ENCODE peak calls at places on chromosomes 5 and 9, in five cellular contexts. One of them, this sample, is unnamed. For H3K4me1 and H3K27me3, the result is how much of the 10 kb centered on the place peaks cover.

GRCh38 chr5:125276121-125276520 is 529.7 kb upstream of the ZNF608 start:
- DNase-seq in SK-N-SH: no peak
- DNase-seq in lower lobe of right lung: no peak
- DNase-seq in upper lobe of left lung: no peak
- DNase-seq in thyroid gland: no peak
- DNase-seq in this sample: no peak

GRCh38 chr9:33270146-33270545 is 5.3 kb downstream of the CHMP5 start:
- DNase-seq in SK-N-SH: no peak
- DNase-seq in lower lobe of right lung: no peak
- DNase-seq in upper lobe of left lung: no peak
- DNase-seq in thyroid gland: no peak
- DNase-seq in this sample: no peak

GRCh38 chr5:142866563-142867275 is 96.5 kb downstream of the ARHGAP26 start:
- DNase-seq in SK-N-SH: peak
- DNase-seq in lower lobe of right lung: no peak
- DNase-seq in upper lobe of left lung: peak
- DNase-seq in thyroid gland: peak
- DNase-seq in this sample: peak

GRCh38 chr9:134391319-134392231 is 65.3 kb downstream of the RXRA start:
- DNase-seq in SK-N-SH: no peak
- DNase-seq in lower lobe of right lung: no peak
- DNase-seq in upper lobe of left lung: no peak
- DNase-seq in thyroid gland: no peak
- DNase-seq in this sample: no peak

GRCh38 chr5:151587796-151588606 is 3.1 kb downstream of the FAT2 start:
- DNase-seq in SK-N-SH: no peak
- DNase-seq in lower lobe of right lung: no peak
- DNase-seq in upper lobe of left lung: no peak
- DNase-seq in thyroid gland: no peak
- DNase-seq in this sample: no peak

GRCh38 chr9:114604974-114605373 is 6.1 kb upstream of the TMEM268 start:
- DNase-seq in SK-N-SH: no peak
- DNase-seq in lower lobe of right lung: no peak
- DNase-seq in upper lobe of left lung: no peak
- DNase-seq in thyroid gland: no peak
- DNase-seq in this sample: no peak

GRCh38 chr9:129635099-129635803 is 6.7 kb downstream of the ASB6 start:
- DNase-seq in SK-N-SH: no peak
- DNase-seq in lower lobe of right lung: no peak
- DNase-seq in upper lobe of left lung: no peak
- DNase-seq in thyroid gland: no peak
- DNase-seq in this sample: no peak

GRCh38 chr9:110261631-110262030 is 5.3 kb upstream of the TXN start:
- DNase-seq in SK-N-SH: no peak
- DNase-seq in lower lobe of right lung: no peak
- DNase-seq in upper lobe of left lung: no peak
- DNase-seq in thyroid gland: no peak
- DNase-seq in this sample: no peak

GRCh38 chr5:142034994-142035393 is 22.2 kb upstream of the GNPDA1 start:
- DNase-seq in SK-N-SH: no peak
- DNase-seq in lower lobe of right lung: no peak
- DNase-seq in upper lobe of left lung: no peak
- DNase-seq in thyroid gland: no peak
- DNase-seq in this sample: no peak

GRCh38 chr5:37792976-37793328 is 46.9 kb downstream of the GDNF start:
- DNase-seq in SK-N-SH: no peak
- DNase-seq in lower lobe of right lung: no peak
- DNase-seq in upper lobe of left lung: no peak
- DNase-seq in thyroid gland: no peak
- DNase-seq in this sample: no peak

GRCh38 chr9:84271887-84272556 is 68.5 kb downstream of the SLC28A3 start:
- DNase-seq in SK-N-SH: no peak
- DNase-seq in lower lobe of right lung: no peak
- DNase-seq in upper lobe of left lung: no peak
- DNase-seq in thyroid gland: no peak
- DNase-seq in this sample: no peak

GRCh38 chr5:132901730-132902129 is 28.3 kb downstream of the LEAP2 start:
- DNase-seq in SK-N-SH: no peak
- DNase-seq in lower lobe of right lung: no peak
- DNase-seq in upper lobe of left lung: no peak
- DNase-seq in thyroid gland: no peak
- DNase-seq in this sample: no peak

GRCh38 chr9:135858491-135859185 is 48.7 kb downstream of the CAMSAP1 start:
- DNase-seq in SK-N-SH: no peak
- DNase-seq in lower lobe of right lung: no peak
- DNase-seq in upper lobe of left lung: no peak
- DNase-seq in thyroid gland: no peak
- DNase-seq in this sample: no peak

GRCh38 chr5:117488976-117489500 is 914.4 kb upstream of the SEMA6A start:
- DNase-seq in SK-N-SH: no peak
- DNase-seq in lower lobe of right lung: no peak
- DNase-seq in upper lobe of left lung: no peak
- DNase-seq in thyroid gland: no peak
- DNase-seq in this sample: no peak

GRCh38 chr9:30075451-30076199 is 2308.8 kb upstream of the ACO1 start:
- DNase-seq in SK-N-SH: no peak
- DNase-seq in lower lobe of right lung: no peak
- DNase-seq in upper lobe of left lung: no peak
- DNase-seq in thyroid gland: no peak
- DNase-seq in this sample: no peak

GRCh38 chr9:27536168-27536567 is 6.6 kb upstream of the MOB3B start:
- DNase-seq in SK-N-SH: no peak
- DNase-seq in lower lobe of right lung: no peak
- DNase-seq in upper lobe of left lung: no peak
- DNase-seq in thyroid gland: no peak
- DNase-seq in this sample: no peak

GRCh38 chr9:27537027-27537435 is 7.4 kb upstream of the MOB3B start:
- DNase-seq in SK-N-SH: no peak
- DNase-seq in lower lobe of right lung: no peak
- DNase-seq in upper lobe of left lung: peak
- DNase-seq in thyroid gland: peak
- DNase-seq in this sample: no peak

GRCh38 chr9:27540537-27540936 is 10.9 kb upstream of the MOB3B start:
- DNase-seq in SK-N-SH: no peak
- DNase-seq in lower lobe of right lung: no peak
- DNase-seq in upper lobe of left lung: no peak
- DNase-seq in thyroid gland: no peak
- DNase-seq in this sample: no peak

GRCh38 chr9:27539479-27540441 is 10.1 kb upstream of the MOB3B start:
- DNase-seq in SK-N-SH: no peak
- DNase-seq in lower lobe of right lung: no peak
- DNase-seq in upper lobe of left lung: peak
- DNase-seq in thyroid gland: peak
- DNase-seq in this sample: peak

DNA sequence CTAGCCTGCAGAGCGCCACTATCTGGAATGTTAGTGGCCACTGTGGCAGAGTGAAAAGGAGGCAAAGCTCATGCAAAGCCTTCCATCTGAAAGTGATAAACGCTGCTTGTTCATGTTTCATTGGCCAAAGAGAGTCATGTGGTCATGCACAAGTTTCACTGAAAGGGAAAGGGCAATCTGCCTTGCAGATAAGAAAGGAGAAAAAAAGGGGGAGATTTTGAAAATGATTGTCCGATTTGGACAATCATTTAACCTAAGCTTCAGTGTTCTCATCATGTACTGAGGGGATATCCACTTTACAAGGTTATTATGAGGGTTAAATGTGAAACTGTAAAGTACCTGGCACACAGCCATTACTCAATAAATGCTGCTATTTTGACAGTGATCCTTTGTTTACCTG is 9.1 kb upstream of the MOB3B start:
- DNase-seq in SK-N-SH: no peak
- DNase-seq in lower lobe of right lung: no peak
- DNase-seq in upper lobe of left lung: no peak
- DNase-seq in thyroid gland: no peak
- DNase-seq in this sample: no peak
- H3K4me1 ChIP-seq in SK-N-SH: under half
- H3K4me1 ChIP-seq in lower lobe of right lung: half or more
- H3K4me1 ChIP-seq in upper lobe of left lung: under half
- H3K4me1 ChIP-seq in thyroid gland: half or more
- H3K4me1 ChIP-seq in this sample: under half

GRCh38 chr5:161687316-161687715 is 1.8 kb downstream of the GABRA6 start:
- DNase-seq in SK-N-SH: no peak
- DNase-seq in lower lobe of right lung: no peak
- DNase-seq in upper lobe of left lung: no peak
- DNase-seq in thyroid gland: no peak
- DNase-seq in this sample: no peak
- H3K4me3 ChIP-seq in SK-N-SH: no peak
- H3K4me3 ChIP-seq in lower lobe of right lung: no peak
- H3K4me3 ChIP-seq in upper lobe of left lung: no peak
- H3K4me3 ChIP-seq in thyroid gland: no peak
- H3K4me3 ChIP-seq in this sample: no peak

DNA sequence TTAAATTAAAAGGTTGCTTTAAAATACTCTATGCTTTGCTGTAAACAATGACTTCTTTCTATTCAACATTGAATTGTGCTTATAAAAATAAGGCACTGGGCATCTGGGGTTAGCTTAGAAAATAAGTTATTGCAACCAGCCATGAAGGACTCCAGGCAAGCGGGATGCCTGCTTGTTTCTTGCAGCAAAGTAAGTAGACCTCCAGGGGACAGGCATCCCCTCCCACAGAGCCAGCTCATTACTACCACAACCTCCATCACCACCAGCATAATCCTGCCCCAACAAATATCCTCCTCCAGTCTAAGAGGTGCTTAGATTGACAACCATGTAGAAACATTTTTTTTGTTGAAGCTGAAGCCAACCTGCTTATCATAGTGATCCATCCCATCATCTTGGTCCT is 190.4 kb downstream of the TARS1 start:
- DNase-seq in SK-N-SH: no peak
- DNase-seq in lower lobe of right lung: no peak
- DNase-seq in upper lobe of left lung: no peak
- DNase-seq in thyroid gland: no peak
- DNase-seq in this sample: no peak
- H3K27me3 ChIP-seq in SK-N-SH: under half
- H3K27me3 ChIP-seq in lower lobe of right lung: under half
- H3K27me3 ChIP-seq in upper lobe of left lung: under half
- H3K27me3 ChIP-seq in thyroid gland: under half
- H3K27me3 ChIP-seq in this sample: under half

GRCh38 chr5:134529460-134529859 is 4.0 kb downstream of the JADE2 start:
- DNase-seq in SK-N-SH: no peak
- DNase-seq in lower lobe of right lung: no peak
- DNase-seq in upper lobe of left lung: no peak
- DNase-seq in thyroid gland: no peak
- DNase-seq in this sample: no peak
- H3K4me1 ChIP-seq in SK-N-SH: under half
- H3K4me1 ChIP-seq in lower lobe of right lung: half or more
- H3K4me1 ChIP-seq in upper lobe of left lung: half or more
- H3K4me1 ChIP-seq in thyroid gland: under half
- H3K4me1 ChIP-seq in this sample: under half

GRCh38 chr5:150242495-150242894 is 47.1 kb downstream of the CAMK2A start:
- DNase-seq in SK-N-SH: no peak
- DNase-seq in lower lobe of right lung: no peak
- DNase-seq in upper lobe of left lung: no peak
- DNase-seq in thyroid gland: no peak
- DNase-seq in this sample: no peak
- H3K4me3 ChIP-seq in SK-N-SH: no peak
- H3K4me3 ChIP-seq in lower lobe of right lung: no peak
- H3K4me3 ChIP-seq in upper lobe of left lung: no peak
- H3K4me3 ChIP-seq in thyroid gland: no peak
- H3K4me3 ChIP-seq in this sample: no peak

DNA sequence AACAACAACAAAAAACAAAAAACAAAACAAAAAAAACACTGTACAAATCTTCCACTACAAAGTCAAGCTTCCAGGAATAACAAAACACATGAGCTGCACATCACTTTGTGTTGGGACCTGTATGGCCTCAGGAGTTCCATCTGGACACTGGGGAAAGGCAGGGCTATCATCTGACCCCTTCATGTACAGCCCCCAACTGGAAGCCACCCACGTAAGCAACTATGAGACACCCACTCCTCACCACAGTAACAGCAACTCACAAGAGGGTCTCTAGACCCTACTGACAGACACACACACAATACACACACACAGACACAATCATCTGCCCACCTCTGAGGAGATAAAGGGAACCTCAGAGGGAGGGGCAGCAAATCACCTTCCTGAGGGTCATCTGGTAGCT is 81.7 kb upstream of the LRRTM2 start:
- DNase-seq in SK-N-SH: no peak
- DNase-seq in lower lobe of right lung: no peak
- DNase-seq in upper lobe of left lung: peak
- DNase-seq in thyroid gland: no peak
- DNase-seq in this sample: no peak
- H3K27me3 ChIP-seq in SK-N-SH: under half
- H3K27me3 ChIP-seq in lower lobe of right lung: under half
- H3K27me3 ChIP-seq in upper lobe of left lung: under half
- H3K27me3 ChIP-seq in thyroid gland: under half
- H3K27me3 ChIP-seq in this sample: under half

DNA sequence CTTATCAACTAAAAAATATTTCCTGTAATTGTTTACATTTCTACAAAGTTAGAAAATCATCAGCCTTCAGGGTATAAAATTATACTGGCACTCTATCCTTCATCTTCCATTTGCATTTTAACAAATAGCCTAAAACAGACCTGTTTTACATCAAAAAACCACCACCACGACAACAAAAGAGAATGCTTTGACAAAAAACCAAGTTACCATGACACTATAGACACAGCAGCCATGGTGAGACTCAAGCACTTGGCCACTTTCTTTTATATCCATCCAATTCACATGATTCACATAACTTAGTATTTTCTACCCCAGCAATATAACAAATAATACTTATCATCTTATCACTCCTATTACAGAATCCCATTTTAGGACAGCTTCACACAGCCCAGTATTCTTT is 2.8 kb downstream of the NADK2 start:
- DNase-seq in SK-N-SH: peak
- DNase-seq in lower lobe of right lung: no peak
- DNase-seq in upper lobe of left lung: no peak
- DNase-seq in thyroid gland: no peak
- DNase-seq in this sample: no peak
- H3K4me1 ChIP-seq in SK-N-SH: under half
- H3K4me1 ChIP-seq in lower lobe of right lung: under half
- H3K4me1 ChIP-seq in upper lobe of left lung: under half
- H3K4me1 ChIP-seq in thyroid gland: under half
- H3K4me1 ChIP-seq in this sample: under half